ENCODE peak calls at places on chromosome 3, in seven cellular contexts. C is MCF 10A, H is GM12865, Y is BJ, K is cardiac fibroblast, T is heart left ventricle, M is AG09309. X is an unnamed sample.

GRCh38 chr3:4395448-4395847 is 71.6 kb downstream of the SUMF1 start:
- DNase-seq in C (no peak), K (peak), Y (no peak), T (no peak), H (no peak), M (no peak), X (no peak)

GRCh38 chr3:10783360-10784346 is 32.4 kb upstream of the SLC6A11 start:
- DNase-seq in H (peak), Y (no peak), C (peak), K (peak), M (no peak), T (no peak), X (peak)

GRCh38 chr3:126127904-126128303 is 44.0 kb upstream of the SLC41A3 start:
- DNase-seq in M (no peak), H (no peak), K (no peak), Y (no peak), C (no peak), T (no peak), X (no peak)

GRCh38 chr3:196288141-196288460 is 575 bp upstream of the PCYT1A start:
- DNase-seq in H (no peak), K (peak), M (no peak), Y (no peak), T (no peak), C (no peak), X (no peak)

GRCh38 chr3:174737966-174738365 is 121.2 kb upstream of the NAALADL2 start:
- DNase-seq in Y (no peak), T (no peak), H (no peak), C (no peak), M (no peak), K (peak), X (no peak)

GRCh38 chr3:124826703-124827102 is 60.5 kb downstream of the ITGB5 start:
- DNase-seq in H (no peak), Y (no peak), T (no peak), C (peak), K (peak), M (peak), X (no peak)

GRCh38 chr3:185561374-185561943 is 9.1 kb upstream of the LIPH start:
- DNase-seq in T (peak), H (no peak), M (no peak), K (no peak), Y (no peak), C (no peak), X (no peak)

GRCh38 chr3:72234394-72234793 is 449.4 kb upstream of the PROK2 start:
- DNase-seq in M (peak), C (peak), H (no peak), K (peak), Y (peak), T (peak), X (no peak)

GRCh38 chr3:144556392-144556791 is 584.8 kb downstream of the DIPK2A start:
- DNase-seq in K (peak), Y (peak), M (peak), H (peak), T (no peak), C (no peak), X (peak)

GRCh38 chr3:98777801-98778220 is 14.7 kb downstream of the ST3GAL6 start:
- DNase-seq in M (peak), Y (peak), K (peak), C (peak), T (no peak), H (no peak), X (no peak)

GRCh38 chr3:74447221-74447620 is 167.2 kb downstream of the CNTN3 start:
- DNase-seq in K (no peak), H (no peak), T (no peak), Y (no peak), C (no peak), M (no peak), X (no peak)

GRCh38 chr3:128217702-128218475 is 64.6 kb downstream of the EEFSEC start:
- DNase-seq in M (no peak), T (no peak), K (peak), Y (no peak), C (no peak), H (peak), X (peak)

GRCh38 chr3:89571298-89571697 is 463.9 kb downstream of the EPHA3 start:
- DNase-seq in C (no peak), K (peak), Y (no peak), H (no peak), M (no peak), T (peak), X (no peak)

GRCh38 chr3:100864471-100865268 is 128.6 kb downstream of the ABI3BP start:
- DNase-seq in H (no peak), K (no peak), M (no peak), T (no peak), C (no peak), Y (no peak), X (no peak)

GRCh38 chr3:88596451-88596850 is 446.7 kb downstream of the C3orf38 start:
- DNase-seq in H (no peak), T (no peak), Y (no peak), C (no peak), K (peak), M (no peak), X (no peak)

GRCh38 chr3:171173732-171174131 is 147.2 kb upstream of the SLC2A2 start:
- DNase-seq in K (no peak), Y (no peak), M (no peak), H (no peak), T (peak), C (no peak), X (peak)

GRCh38 chr3:117252651-117253050 is 543.1 kb downstream of the TUSC7 start:
- DNase-seq in K (no peak), H (no peak), M (no peak), T (no peak), Y (no peak), C (no peak), X (no peak)

GRCh38 chr3:43629741-43630140 is 7.9 kb upstream of the ANO10 start:
- DNase-seq in M (no peak), T (no peak), C (no peak), Y (no peak), K (no peak), H (no peak), X (no peak)

GRCh38 chr3:194522579-194523046 is 35.8 kb upstream of the ATP13A3 start:
- DNase-seq in Y (no peak), K (peak), C (peak), M (no peak), H (no peak), T (no peak), X (no peak)

GRCh38 chr3:107740992-107741896 is 218.5 kb downstream of the BBX start:
- DNase-seq in C (peak), Y (no peak), T (no peak), K (peak), M (no peak), H (peak), X (no peak)

GRCh38 chr3:149738891-149739290 is 13.4 kb downstream of the COMMD2 start:
- DNase-seq in C (no peak), M (no peak), K (peak), Y (no peak), T (no peak), H (no peak), X (no peak)

GRCh38 chr3:61858054-61858453 is 296.7 kb downstream of the PTPRG start:
- DNase-seq in Y (no peak), T (no peak), M (no peak), C (peak), K (peak), H (no peak), X (no peak)

GRCh38 chr3:188692700-188693099 is 479.1 kb upstream of the TPRG1 start:
- DNase-seq in C (no peak), K (no peak), T (no peak), M (no peak), H (no peak), Y (no peak), X (no peak)

GRCh38 chr3:194598771-194599557 is 34.3 kb downstream of the TMEM44 start:
- DNase-seq in C (peak), T (no peak), Y (no peak), M (peak), H (no peak), K (peak), X (no peak)

GRCh38 chr3:6062226-6063187 is 798.4 kb upstream of the GRM7 start:
- DNase-seq in M (no peak), T (no peak), C (no peak), H (no peak), Y (no peak), K (no peak), X (no peak)

GRCh38 chr3:11651900-11652299 is 8.2 kb upstream of the VGLL4 start:
- DNase-seq in M (no peak), H (peak), T (no peak), C (peak), Y (no peak), K (peak), X (peak)

GRCh38 chr3:144770813-144771400 is 799.3 kb downstream of the DIPK2A start:
- DNase-seq in T (no peak), Y (peak), C (peak), M (peak), H (peak), K (peak), X (no peak)

GRCh38 chr3:29302619-29303018 is 21.7 kb downstream of the RBMS3 start:
- DNase-seq in Y (no peak), T (no peak), K (no peak), M (no peak), C (no peak), H (no peak), X (no peak)

GRCh38 chr3:127542441-127542952 is 48.0 kb downstream of the TPRA1 start:
- DNase-seq in C (no peak), K (no peak), M (no peak), H (no peak), Y (no peak), T (no peak), X (no peak)

GRCh38 chr3:60755094-60755493 is 496.2 kb downstream of the FHIT start:
- DNase-seq in H (peak), T (no peak), M (no peak), K (no peak), C (peak), Y (no peak), X (peak)
- TF ChIP-seq CTCF in H (peak), T (peak), M (peak), K (no peak), C (peak), Y (no peak), X (no peak)

GRCh38 chr3:21163961-21164360 is 587.0 kb downstream of the ZNF385D start:
- DNase-seq in K (no peak), T (no peak), H (no peak), Y (no peak), M (no peak), C (no peak), X (no peak)
- TF ChIP-seq CTCF in K (no peak), T (no peak), H (no peak), Y (no peak), M (no peak), C (no peak), X (no peak)

DNA sequence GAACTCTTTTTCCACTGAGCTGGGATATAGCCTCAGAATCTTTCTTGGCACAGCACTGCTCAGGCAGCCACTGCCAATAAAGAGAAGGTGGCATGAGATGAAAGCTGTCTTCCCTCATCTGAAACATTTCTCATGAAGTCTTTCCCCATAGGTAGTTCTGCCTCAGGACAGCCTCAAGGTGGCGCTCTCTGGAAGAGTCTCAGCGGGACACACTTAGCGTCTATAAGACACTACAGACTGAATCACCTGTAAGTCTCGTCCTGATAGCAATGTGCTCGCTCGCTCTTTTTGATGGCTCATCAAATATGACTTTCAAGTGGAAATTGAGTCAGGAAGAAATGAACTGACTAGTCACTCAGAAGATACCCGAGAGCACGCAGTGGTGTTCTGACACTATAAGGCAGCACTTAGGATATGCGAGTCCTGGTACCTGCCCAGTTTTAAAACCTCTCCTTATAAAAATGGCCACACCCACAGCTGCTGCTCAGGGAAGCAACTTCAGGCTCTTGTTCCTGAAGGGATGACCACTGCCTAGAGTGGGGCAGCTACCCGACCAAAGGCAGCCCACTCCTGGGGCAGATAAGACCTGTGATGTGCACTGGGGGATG is 269.5 kb downstream of the SUCLG2 start:
- DNase-seq in M (no peak), Y (no peak), K (peak), T (no peak), C (peak), H (peak), X (peak)
- TF ChIP-seq CTCF in M (peak), Y (peak), K (peak), T (peak), C (peak), H (peak), X (no peak)

GRCh38 chr3:192422998-192423349 is 304.4 kb downstream of the FGF12 start:
- DNase-seq in M (no peak), K (peak), T (no peak), H (no peak), Y (no peak), C (peak), X (no peak)
- TF ChIP-seq CTCF in M (no peak), K (peak), T (peak), H (peak), Y (no peak), C (peak), X (no peak)

GRCh38 chr3:173045770-173046382 is 95.2 kb downstream of the SPATA16 start:
- DNase-seq in T (no peak), M (no peak), H (no peak), C (no peak), K (peak), Y (no peak), X (no peak)
- TF ChIP-seq CTCF in T (peak), M (peak), H (no peak), C (peak), K (peak), Y (peak), X (no peak)

DNA sequence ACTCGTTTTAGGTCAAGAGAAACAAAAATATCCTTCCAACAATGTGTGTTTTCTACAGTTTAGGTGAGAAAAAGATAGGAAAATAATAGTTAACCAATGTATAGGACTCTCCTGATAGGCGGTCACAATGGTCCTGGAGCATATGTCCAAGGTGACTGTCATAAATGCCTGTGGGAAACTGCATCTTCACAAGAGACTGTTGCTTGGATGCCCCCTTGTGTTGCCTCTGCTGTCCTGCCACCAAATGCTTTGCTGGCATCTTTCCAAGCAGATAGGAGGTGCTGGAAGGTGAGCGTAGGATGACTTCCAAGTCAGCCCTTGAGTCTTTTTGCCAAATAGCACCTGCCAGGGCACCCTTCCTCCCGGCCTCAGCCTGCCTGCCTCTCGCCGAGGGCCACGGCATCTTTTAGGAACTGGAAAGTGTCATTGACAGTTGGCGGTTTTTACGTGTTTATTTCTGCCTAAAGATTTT is 24.1 kb upstream of the SACM1L start:
- DNase-seq in C (peak), M (no peak), H (peak), K (peak), Y (no peak), T (peak), X (peak)
- TF ChIP-seq CTCF in C (peak), M (peak), H (peak), K (peak), Y (peak), T (peak), X (peak)

DNA sequence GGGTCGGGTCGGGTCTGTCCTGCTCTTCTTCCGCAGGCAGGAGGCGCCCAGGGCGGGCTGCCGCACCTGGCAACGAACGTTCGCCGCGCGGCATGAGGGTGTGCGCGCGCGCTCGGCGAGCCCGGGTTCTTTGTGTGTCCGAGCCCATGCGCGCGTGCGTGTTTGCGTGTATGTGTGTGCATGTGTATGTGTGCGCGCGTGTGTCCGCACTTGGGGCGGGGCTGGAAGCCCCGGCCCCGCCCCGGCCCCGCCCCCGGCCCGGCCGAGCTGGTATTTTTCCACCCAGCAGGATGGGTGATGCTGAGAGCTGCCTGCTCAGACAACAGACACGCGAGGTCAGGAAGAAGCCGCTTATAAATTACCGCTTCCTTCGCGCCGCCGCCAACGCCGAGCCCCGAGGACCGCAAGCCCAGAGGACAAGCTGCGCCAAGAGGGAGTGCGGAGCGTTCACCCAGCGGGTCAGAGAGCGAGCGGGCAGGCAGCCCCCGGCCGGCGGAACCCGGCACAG is at the start of gene SLC6A6:
- DNase-seq in C (peak), H (peak), Y (peak), M (peak), T (peak), K (peak), X (peak)
- TF ChIP-seq CTCF in C (peak), H (peak), Y (peak), M (peak), T (peak), K (peak), X (peak)

GRCh38 chr3:140023616-140024530 is 88.9 kb downstream of the CLSTN2 start:
- DNase-seq in T (peak), Y (no peak), M (no peak), H (no peak), K (no peak), C (no peak), X (no peak)
- TF ChIP-seq CTCF in T (no peak), Y (no peak), M (no peak), H (no peak), K (no peak), C (no peak), X (no peak)

GRCh38 chr3:111712294-111713180 is 117.4 kb upstream of the ZBED2 start:
- DNase-seq in M (no peak), C (peak), K (peak), T (peak), Y (no peak), H (no peak), X (no peak)

GRCh38 chr3:111715911-111716523 is 120.9 kb upstream of the ZBED2 start:
- DNase-seq in M (no peak), K (peak), Y (no peak), C (peak), H (peak), T (peak), X (no peak)

GRCh38 chr3:111717601-111718000 is 122.5 kb upstream of the ZBED2 start:
- DNase-seq in T (peak), K (peak), M (peak), H (peak), C (peak), Y (no peak), X (peak)

GRCh38 chr3:111713833-111714232 is 118.7 kb upstream of the ZBED2 start:
- DNase-seq in T (no peak), M (no peak), Y (no peak), H (no peak), C (no peak), K (no peak), X (no peak)

GRCh38 chr3:111714305-111714704 is 119.2 kb upstream of the ZBED2 start:
- DNase-seq in M (no peak), Y (no peak), C (peak), T (no peak), H (no peak), K (peak), X (no peak)
- TF ChIP-seq CTCF in M (no peak), Y (peak), C (no peak), T (no peak), H (no peak), K (no peak), X (no peak)

GRCh38 chr3:55724407-55724784 is 237.3 kb upstream of the WNT5A start:
- DNase-seq in M (no peak), C (no peak), Y (no peak), H (no peak), K (no peak), T (no peak), X (no peak)

GRCh38 chr3:55724851-55725250 is 237.7 kb upstream of the WNT5A start:
- DNase-seq in T (no peak), M (no peak), C (no peak), H (peak), Y (no peak), K (no peak), X (no peak)

GRCh38 chr3:55721716-55722484 is 234.8 kb upstream of the WNT5A start:
- DNase-seq in K (peak), C (peak), H (peak), M (no peak), Y (no peak), T (no peak), X (peak)

GRCh38 chr3:55725681-55726500 is 238.8 kb upstream of the WNT5A start:
- DNase-seq in T (no peak), Y (no peak), K (no peak), M (no peak), C (no peak), H (no peak), X (no peak)

DNA sequence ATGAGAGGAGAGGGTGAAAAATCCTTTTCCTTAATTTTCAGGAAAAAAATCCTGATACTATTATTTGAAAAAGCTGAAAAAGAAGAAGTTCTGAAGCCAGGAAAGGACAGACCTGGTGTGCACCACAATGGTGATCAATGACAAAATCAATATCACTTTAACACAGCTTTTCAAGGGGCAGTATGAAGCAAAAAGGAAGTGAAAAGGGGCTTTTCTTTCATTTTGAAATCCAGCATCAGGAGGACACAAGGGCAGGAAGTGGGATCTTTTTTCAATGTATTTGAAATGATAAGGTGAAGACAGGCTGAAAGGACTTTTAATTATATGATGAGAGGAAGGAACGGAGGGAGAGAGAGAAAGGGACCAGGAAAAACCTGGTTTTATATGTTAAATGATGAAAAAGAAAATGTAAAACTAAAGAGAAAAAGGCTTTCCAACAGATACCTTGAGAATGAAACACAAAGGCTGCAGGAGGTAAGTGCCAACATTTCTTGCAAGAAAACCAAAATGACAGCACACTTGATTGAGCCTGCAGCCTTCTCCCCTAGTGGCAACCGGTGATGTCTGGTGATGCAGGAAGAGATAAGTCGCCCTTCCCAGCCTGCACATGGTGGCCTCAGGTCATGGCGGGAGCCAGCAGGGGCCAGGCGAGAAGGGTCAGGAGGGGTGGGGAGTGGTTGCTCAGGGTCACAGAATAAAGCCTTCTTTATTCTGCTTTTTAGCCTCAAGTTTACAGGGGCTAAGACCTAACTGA is 236.7 kb upstream of the WNT5A start:
- DNase-seq in H (peak), C (no peak), Y (no peak), K (no peak), T (no peak), M (no peak), X (no peak)
- TF ChIP-seq CTCF in H (peak), C (no peak), Y (no peak), K (no peak), T (no peak), M (no peak), X (no peak)

X was measured in GM20000.